ENCODE peak calls at places on chromosome 22, in six cellular contexts. Y is Peyer's patch, A is HFFc6, Z is fibroblast of the aortic adventitia, Q is lower leg skin, N is NCI-H146. E is an unnamed sample.

GRCh38 chr22:23036684-23037428 is 33.5 kb upstream of the GNAZ start:
- DNase-seq in N (peak; percentile 10), Y (no peak), Q (no peak), A (peak; percentile 64), Z (peak; percentile 11), E (no peak)

GRCh38 chr22:18990355-18991137 is 54.5 kb upstream of the PRODH start:
- DNase-seq in Z (no peak), Y (no peak), A (no peak), N (no peak), Q (no peak), E (no peak)

GRCh38 chr22:30013201-30013600 is 67.1 kb upstream of the HORMAD2 start:
- DNase-seq in Y (no peak), Z (no peak), Q (no peak), N (no peak), A (no peak), E (no peak)

GRCh38 chr22:38699784-38700183 is 959 bp downstream of the JOSD1 start:
- DNase-seq in Z (peak; percentile 73), N (no peak), A (peak; percentile 45), Q (no peak), Y (no peak), E (no peak)

GRCh38 chr22:27756212-27756660 is 45.3 kb downstream of the MN1 start:
- DNase-seq in Q (no peak), N (no peak), Y (no peak), A (no peak), Z (no peak), E (no peak)

GRCh38 chr22:49609207-49609876 is 218.3 kb downstream of the BRD1 start:
- DNase-seq in Q (no peak), Y (no peak), N (no peak), A (no peak), Z (no peak), E (no peak)

GRCh38 chr22:50715776-50716175 is 22.2 kb upstream of the ACR start:
- DNase-seq in N (no peak), Q (no peak), Y (no peak), Z (no peak), A (no peak), E (no peak)

GRCh38 chr22:35608088-35608487 is 9.0 kb downstream of the MB start:
- DNase-seq in Z (no peak), Q (no peak), N (no peak), A (no peak), Y (no peak), E (no peak)

E was measured in NCI-H345.